ENCODE peak calls at places on chromosomes 2 and 18, in ten cellular contexts. One of them, this sample, is unnamed.

GRCh38 chr2:71807969-71808451 is 339.7 kb downstream of the CYP26B1 start:
- DNase-seq in BE2C: no peak
- DNase-seq in astrocyte of the spinal cord: no peak
- DNase-seq in tibial artery: peak; percentile 49
- DNase-seq in A673: no peak
- DNase-seq in epithelial cell of esophagus: no peak
- DNase-seq in GM12865: no peak
- DNase-seq in heart left ventricle: peak; percentile 76
- DNase-seq in heart right ventricle: peak; percentile 65
- DNase-seq in foreskin fibroblast: peak; percentile 55
- DNase-seq in this sample: no peak

GRCh38 chr18:35239314-35239713 is 1.5 kb upstream of the ZNF397 start:
- DNase-seq in BE2C: no peak
- DNase-seq in astrocyte of the spinal cord: no peak
- DNase-seq in tibial artery: no peak
- DNase-seq in A673: peak; percentile 7
- DNase-seq in epithelial cell of esophagus: no peak
- DNase-seq in GM12865: no peak
- DNase-seq in heart left ventricle: no peak
- DNase-seq in heart right ventricle: no peak
- DNase-seq in foreskin fibroblast: no peak
- DNase-seq in this sample: no peak

GRCh38 chr2:241882090-241882625 is 12.6 kb downstream of the RTP5 start:
- DNase-seq in BE2C: peak; percentile 60
- DNase-seq in astrocyte of the spinal cord: no peak
- DNase-seq in tibial artery: peak; percentile 77
- DNase-seq in A673: peak; percentile 54
- DNase-seq in epithelial cell of esophagus: no peak
- DNase-seq in GM12865: peak; percentile 68
- DNase-seq in heart left ventricle: peak; percentile 61
- DNase-seq in heart right ventricle: peak; percentile 46
- DNase-seq in foreskin fibroblast: peak; percentile 60
- DNase-seq in this sample: peak; percentile 51

GRCh38 chr2:203209538-203209937 is 29.3 kb upstream of the CYP20A1 start:
- DNase-seq in BE2C: no peak
- DNase-seq in astrocyte of the spinal cord: no peak
- DNase-seq in tibial artery: no peak
- DNase-seq in A673: no peak
- DNase-seq in epithelial cell of esophagus: no peak
- DNase-seq in GM12865: no peak
- DNase-seq in heart left ventricle: no peak
- DNase-seq in heart right ventricle: no peak
- DNase-seq in foreskin fibroblast: peak; percentile 12
- DNase-seq in this sample: no peak

GRCh38 chr2:182391443-182391842 is 35.4 kb downstream of the PDE1A start:
- DNase-seq in BE2C: no peak
- DNase-seq in astrocyte of the spinal cord: no peak
- DNase-seq in tibial artery: no peak
- DNase-seq in A673: no peak
- DNase-seq in epithelial cell of esophagus: no peak
- DNase-seq in GM12865: no peak
- DNase-seq in heart left ventricle: no peak
- DNase-seq in heart right ventricle: no peak
- DNase-seq in foreskin fibroblast: no peak
- DNase-seq in this sample: no peak

GRCh38 chr2:9764153-9764778 is 79.0 kb upstream of the TAF1B start:
- DNase-seq in BE2C: no peak
- DNase-seq in astrocyte of the spinal cord: no peak
- DNase-seq in tibial artery: peak; percentile 25
- DNase-seq in A673: no peak
- DNase-seq in epithelial cell of esophagus: no peak
- DNase-seq in GM12865: peak; percentile 24
- DNase-seq in heart left ventricle: no peak
- DNase-seq in heart right ventricle: no peak
- DNase-seq in foreskin fibroblast: no peak
- DNase-seq in this sample: no peak

GRCh38 chr2:112765251-112765650 is 842 bp upstream of the CKAP2L start:
- DNase-seq in BE2C: no peak
- DNase-seq in astrocyte of the spinal cord: no peak
- DNase-seq in tibial artery: no peak
- DNase-seq in A673: no peak
- DNase-seq in epithelial cell of esophagus: no peak
- DNase-seq in GM12865: peak; percentile 16
- DNase-seq in heart left ventricle: no peak
- DNase-seq in heart right ventricle: no peak
- DNase-seq in foreskin fibroblast: no peak
- DNase-seq in this sample: no peak

GRCh38 chr2:119697290-119698013 is 18.5 kb downstream of the TMEM177 start:
- DNase-seq in BE2C: no peak
- DNase-seq in astrocyte of the spinal cord: no peak
- DNase-seq in tibial artery: no peak
- DNase-seq in A673: no peak
- DNase-seq in epithelial cell of esophagus: no peak
- DNase-seq in GM12865: peak; percentile 43
- DNase-seq in heart left ventricle: no peak
- DNase-seq in heart right ventricle: no peak
- DNase-seq in foreskin fibroblast: no peak
- DNase-seq in this sample: no peak

GRCh38 chr2:190318514-190318913 is 1.1 kb downstream of the HIBCH start:
- DNase-seq in BE2C: no peak
- DNase-seq in astrocyte of the spinal cord: no peak
- DNase-seq in tibial artery: no peak
- DNase-seq in A673: no peak
- DNase-seq in epithelial cell of esophagus: peak; percentile 47
- DNase-seq in GM12865: no peak
- DNase-seq in heart left ventricle: no peak
- DNase-seq in heart right ventricle: no peak
- DNase-seq in foreskin fibroblast: no peak
- DNase-seq in this sample: no peak

GRCh38 chr2:190318931-190319556 is 582 bp downstream of the HIBCH start:
- DNase-seq in BE2C: no peak
- DNase-seq in astrocyte of the spinal cord: peak; percentile 20
- DNase-seq in tibial artery: no peak
- DNase-seq in A673: peak; percentile 12
- DNase-seq in epithelial cell of esophagus: peak; percentile 25
- DNase-seq in GM12865: peak; percentile 50
- DNase-seq in heart left ventricle: no peak
- DNase-seq in heart right ventricle: no peak
- DNase-seq in foreskin fibroblast: peak; percentile 38
- DNase-seq in this sample: no peak

GRCh38 chr2:190325588-190325987 is 6.0 kb upstream of the HIBCH start:
- DNase-seq in BE2C: no peak
- DNase-seq in astrocyte of the spinal cord: no peak
- DNase-seq in tibial artery: no peak
- DNase-seq in A673: no peak
- DNase-seq in epithelial cell of esophagus: no peak
- DNase-seq in GM12865: no peak
- DNase-seq in heart left ventricle: no peak
- DNase-seq in heart right ventricle: no peak
- DNase-seq in foreskin fibroblast: no peak
- DNase-seq in this sample: no peak

GRCh38 chr2:190319557-190320498 is at the start of gene HIBCH:
- DNase-seq in BE2C: peak; percentile 99
- DNase-seq in astrocyte of the spinal cord: peak; percentile 99
- DNase-seq in tibial artery: peak; percentile 100
- DNase-seq in A673: peak; percentile 100
- DNase-seq in epithelial cell of esophagus: peak; percentile 99
- DNase-seq in GM12865: peak; percentile 97
- DNase-seq in heart left ventricle: peak; percentile 99
- DNase-seq in heart right ventricle: peak; percentile 99
- DNase-seq in foreskin fibroblast: peak; percentile 100
- DNase-seq in this sample: peak; percentile 84

DNA sequence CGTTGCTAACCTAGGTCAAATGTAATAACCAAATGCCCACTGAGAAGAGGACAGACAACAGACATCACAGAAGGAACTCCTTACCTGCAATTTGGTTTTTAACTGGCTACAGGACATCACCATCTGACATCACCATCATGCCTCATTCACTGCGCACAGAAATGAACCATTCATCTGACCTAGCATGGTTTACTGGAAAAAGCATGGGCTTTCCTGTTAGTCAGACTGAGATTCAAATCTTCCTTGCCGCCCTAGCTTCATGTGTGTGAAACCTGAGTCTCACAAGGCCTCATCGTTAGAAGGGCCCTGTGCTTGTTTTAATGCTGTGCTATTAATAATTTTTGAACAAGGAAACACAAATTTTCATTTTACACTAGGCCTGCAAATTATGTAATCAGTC is 1.1 kb upstream of the HIBCH start:
- DNase-seq in BE2C: no peak
- DNase-seq in astrocyte of the spinal cord: no peak
- DNase-seq in tibial artery: no peak
- DNase-seq in A673: no peak
- DNase-seq in epithelial cell of esophagus: no peak
- DNase-seq in GM12865: peak; percentile 73
- DNase-seq in heart left ventricle: no peak
- DNase-seq in heart right ventricle: no peak
- DNase-seq in foreskin fibroblast: no peak
- DNase-seq in this sample: no peak
- H3K4me3 ChIP-seq in BE2C: no peak overlapping the region
- H3K4me3 ChIP-seq in astrocyte of the spinal cord: no peak overlapping the region
- H3K4me3 ChIP-seq in tibial artery: no peak overlapping the region
- H3K4me3 ChIP-seq in A673: no peak overlapping the region
- H3K4me3 ChIP-seq in epithelial cell of esophagus: no peak overlapping the region
- H3K4me3 ChIP-seq in GM12865: peak overlapping the region; percentile 83
- H3K4me3 ChIP-seq in heart left ventricle: no peak overlapping the region
- H3K4me3 ChIP-seq in heart right ventricle: peak overlapping the region; percentile 85
- H3K4me3 ChIP-seq in foreskin fibroblast: no peak overlapping the region
- H3K4me3 ChIP-seq in this sample: peak overlapping the region; percentile 62

DNA sequence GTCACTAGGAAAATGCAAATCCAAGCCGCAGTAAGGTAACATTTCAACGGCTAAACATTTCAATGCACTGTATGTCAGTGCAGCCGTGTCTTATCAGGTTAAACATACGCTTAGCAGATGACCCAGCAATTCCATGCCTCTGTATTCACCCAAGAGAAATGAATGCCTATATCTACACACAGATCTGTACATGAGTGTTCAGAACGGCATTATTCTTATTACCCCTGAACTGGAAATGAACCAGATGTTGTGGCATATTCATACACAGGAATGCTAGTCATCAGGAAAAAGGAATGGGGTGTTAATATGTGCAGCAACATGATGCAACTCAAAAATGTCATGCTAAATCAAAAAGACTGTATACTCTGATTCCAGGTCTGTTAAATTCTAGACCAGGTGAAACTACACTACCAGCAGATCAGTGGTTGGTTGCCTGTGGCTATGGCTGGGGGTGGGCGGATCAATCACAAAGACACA is 80.4 kb upstream of the RPL31 start:
- DNase-seq in BE2C: no peak
- DNase-seq in astrocyte of the spinal cord: no peak
- DNase-seq in tibial artery: no peak
- DNase-seq in A673: no peak
- DNase-seq in epithelial cell of esophagus: peak; percentile 11
- DNase-seq in GM12865: no peak
- DNase-seq in heart left ventricle: no peak
- DNase-seq in heart right ventricle: no peak
- DNase-seq in foreskin fibroblast: peak; percentile 87
- DNase-seq in this sample: no peak
- TF ChIP-seq CTCF in BE2C: no peak
- TF ChIP-seq CTCF in astrocyte of the spinal cord: no peak
- TF ChIP-seq CTCF in tibial artery: no peak
- TF ChIP-seq CTCF in A673: no peak
- TF ChIP-seq CTCF in epithelial cell of esophagus: no peak
- TF ChIP-seq CTCF in GM12865: no peak
- TF ChIP-seq CTCF in heart left ventricle: no peak
- TF ChIP-seq CTCF in heart right ventricle: no peak
- TF ChIP-seq CTCF in foreskin fibroblast: no peak
- TF ChIP-seq CTCF in this sample: no peak

GRCh38 chr2:102451968-102452367 is 21.1 kb upstream of the SLC9A4 start:
- DNase-seq in BE2C: no peak
- DNase-seq in astrocyte of the spinal cord: no peak
- DNase-seq in tibial artery: no peak
- DNase-seq in A673: no peak
- DNase-seq in epithelial cell of esophagus: no peak
- DNase-seq in GM12865: no peak
- DNase-seq in heart left ventricle: no peak
- DNase-seq in heart right ventricle: no peak
- DNase-seq in foreskin fibroblast: no peak
- DNase-seq in this sample: no peak

GRCh38 chr2:102453497-102453896 is 19.5 kb upstream of the SLC9A4 start:
- DNase-seq in BE2C: no peak
- DNase-seq in astrocyte of the spinal cord: no peak
- DNase-seq in tibial artery: no peak
- DNase-seq in A673: no peak
- DNase-seq in epithelial cell of esophagus: no peak
- DNase-seq in GM12865: no peak
- DNase-seq in heart left ventricle: no peak
- DNase-seq in heart right ventricle: no peak
- DNase-seq in foreskin fibroblast: no peak
- DNase-seq in this sample: no peak

GRCh38 chr2:102460467-102460866 is 12.6 kb upstream of the SLC9A4 start:
- DNase-seq in BE2C: no peak
- DNase-seq in astrocyte of the spinal cord: no peak
- DNase-seq in tibial artery: no peak
- DNase-seq in A673: no peak
- DNase-seq in epithelial cell of esophagus: no peak
- DNase-seq in GM12865: no peak
- DNase-seq in heart left ventricle: no peak
- DNase-seq in heart right ventricle: no peak
- DNase-seq in foreskin fibroblast: no peak
- DNase-seq in this sample: no peak

GRCh38 chr2:102449370-102449974 is 23.6 kb upstream of the SLC9A4 start:
- DNase-seq in BE2C: peak; percentile 13
- DNase-seq in astrocyte of the spinal cord: peak; percentile 57
- DNase-seq in tibial artery: no peak
- DNase-seq in A673: peak; percentile 24
- DNase-seq in epithelial cell of esophagus: peak; percentile 56
- DNase-seq in GM12865: peak; percentile 65
- DNase-seq in heart left ventricle: no peak
- DNase-seq in heart right ventricle: peak; percentile 17
- DNase-seq in foreskin fibroblast: peak; percentile 72
- DNase-seq in this sample: no peak

DNA sequence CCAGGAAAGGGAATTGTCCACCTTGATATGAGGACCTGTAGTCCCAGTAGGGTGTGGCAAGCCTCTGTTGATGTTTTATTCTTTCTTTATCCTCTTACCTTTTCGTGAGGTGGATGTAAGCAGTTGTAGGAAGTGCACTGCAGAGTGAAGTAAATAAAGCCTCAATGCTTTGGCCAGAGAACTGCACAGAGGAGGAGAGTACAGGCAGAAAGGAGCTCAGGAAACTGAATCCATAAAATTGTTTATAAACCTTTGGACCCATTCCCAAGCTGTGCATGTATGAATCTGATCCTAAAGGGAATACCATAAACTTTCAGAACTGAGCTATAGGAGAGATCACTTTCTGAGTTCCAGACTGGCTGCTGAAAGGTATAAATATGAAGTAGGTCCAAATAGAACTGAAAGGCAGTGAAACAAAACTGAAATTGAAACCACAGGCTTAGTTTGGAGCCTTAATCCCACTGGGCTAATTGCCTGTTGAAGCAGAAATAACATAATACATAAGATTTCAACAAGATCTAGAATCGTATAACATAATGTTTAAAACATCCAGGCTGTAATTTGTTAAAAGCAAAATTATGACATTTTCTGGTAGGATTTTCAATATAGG is 17.9 kb upstream of the SLC9A4 start:
- DNase-seq in BE2C: no peak
- DNase-seq in astrocyte of the spinal cord: no peak
- DNase-seq in tibial artery: no peak
- DNase-seq in A673: no peak
- DNase-seq in epithelial cell of esophagus: no peak
- DNase-seq in GM12865: no peak
- DNase-seq in heart left ventricle: no peak
- DNase-seq in heart right ventricle: no peak
- DNase-seq in foreskin fibroblast: no peak
- DNase-seq in this sample: no peak
- H3K4me3 ChIP-seq in BE2C: no peak overlapping the region
- H3K4me3 ChIP-seq in astrocyte of the spinal cord: no peak overlapping the region
- H3K4me3 ChIP-seq in tibial artery: no peak overlapping the region
- H3K4me3 ChIP-seq in A673: no peak overlapping the region
- H3K4me3 ChIP-seq in epithelial cell of esophagus: no peak overlapping the region
- H3K4me3 ChIP-seq in GM12865: no peak overlapping the region
- H3K4me3 ChIP-seq in heart left ventricle: no peak overlapping the region
- H3K4me3 ChIP-seq in heart right ventricle: no peak overlapping the region
- H3K4me3 ChIP-seq in foreskin fibroblast: no peak overlapping the region
- H3K4me3 ChIP-seq in this sample: no peak overlapping the region

GRCh38 chr2:65710356-65710755 is 278.0 kb upstream of the SPRED2 start:
- DNase-seq in BE2C: no peak
- DNase-seq in astrocyte of the spinal cord: no peak
- DNase-seq in tibial artery: no peak
- DNase-seq in A673: no peak
- DNase-seq in epithelial cell of esophagus: no peak
- DNase-seq in GM12865: no peak
- DNase-seq in heart left ventricle: no peak
- DNase-seq in heart right ventricle: no peak
- DNase-seq in foreskin fibroblast: no peak
- DNase-seq in this sample: no peak

GRCh38 chr2:65711863-65712262 is 279.5 kb upstream of the SPRED2 start:
- DNase-seq in BE2C: no peak
- DNase-seq in astrocyte of the spinal cord: no peak
- DNase-seq in tibial artery: no peak
- DNase-seq in A673: no peak
- DNase-seq in epithelial cell of esophagus: no peak
- DNase-seq in GM12865: no peak
- DNase-seq in heart left ventricle: no peak
- DNase-seq in heart right ventricle: no peak
- DNase-seq in foreskin fibroblast: no peak
- DNase-seq in this sample: no peak

GRCh38 chr2:65706376-65706775 is 274.0 kb upstream of the SPRED2 start:
- DNase-seq in BE2C: no peak
- DNase-seq in astrocyte of the spinal cord: no peak
- DNase-seq in tibial artery: no peak
- DNase-seq in A673: no peak
- DNase-seq in epithelial cell of esophagus: no peak
- DNase-seq in GM12865: no peak
- DNase-seq in heart left ventricle: no peak
- DNase-seq in heart right ventricle: no peak
- DNase-seq in foreskin fibroblast: no peak
- DNase-seq in this sample: no peak

GRCh38 chr2:65708129-65708528 is 275.7 kb upstream of the SPRED2 start:
- DNase-seq in BE2C: no peak
- DNase-seq in astrocyte of the spinal cord: peak; percentile 8
- DNase-seq in tibial artery: no peak
- DNase-seq in A673: no peak
- DNase-seq in epithelial cell of esophagus: no peak
- DNase-seq in GM12865: no peak
- DNase-seq in heart left ventricle: no peak
- DNase-seq in heart right ventricle: no peak
- DNase-seq in foreskin fibroblast: no peak
- DNase-seq in this sample: no peak

DNA sequence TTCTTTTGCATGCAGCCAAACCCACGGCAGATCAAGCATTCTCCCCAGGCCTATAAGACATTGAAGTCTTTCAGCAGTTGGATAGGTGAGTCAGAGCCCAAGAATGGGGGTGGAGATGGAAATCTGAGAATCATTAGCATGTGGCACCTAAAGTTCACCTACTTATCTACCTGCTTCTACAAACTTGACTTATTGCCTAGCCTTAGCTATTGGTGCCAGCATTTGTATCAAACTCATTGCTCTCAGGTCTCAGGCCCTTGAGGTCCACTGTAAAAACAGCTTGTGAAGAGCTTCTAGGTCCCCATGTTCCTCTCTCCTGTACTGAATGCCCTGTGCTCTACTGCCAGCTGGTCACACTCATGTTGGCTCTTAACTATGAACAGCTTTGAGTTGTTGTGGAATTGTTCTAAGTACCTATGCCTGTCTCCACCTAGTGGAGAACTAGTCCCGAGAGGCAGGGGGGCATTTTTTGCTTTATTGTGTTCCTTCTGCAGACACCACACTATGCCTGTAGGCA is 278.4 kb upstream of the SPRED2 start:
- DNase-seq in BE2C: no peak
- DNase-seq in astrocyte of the spinal cord: no peak
- DNase-seq in tibial artery: no peak
- DNase-seq in A673: peak; percentile 64
- DNase-seq in epithelial cell of esophagus: peak; percentile 41
- DNase-seq in GM12865: peak; percentile 53
- DNase-seq in heart left ventricle: no peak
- DNase-seq in heart right ventricle: no peak
- DNase-seq in foreskin fibroblast: peak; percentile 4
- DNase-seq in this sample: peak; percentile 5
- TF ChIP-seq CTCF in BE2C: no peak
- TF ChIP-seq CTCF in astrocyte of the spinal cord: peak; percentile 47
- TF ChIP-seq CTCF in tibial artery: no peak
- TF ChIP-seq CTCF in A673: peak; percentile 69
- TF ChIP-seq CTCF in epithelial cell of esophagus: peak; percentile 23
- TF ChIP-seq CTCF in GM12865: peak; percentile 63
- TF ChIP-seq CTCF in heart left ventricle: no peak
- TF ChIP-seq CTCF in heart right ventricle: peak; percentile 16
- TF ChIP-seq CTCF in foreskin fibroblast: peak; percentile 19
- TF ChIP-seq CTCF in this sample: peak; percentile 52